ENCODE peak calls at places on chromosomes 2 and 18, in four cellular contexts. J is T-helper 2 cell, U is activated T-helper 1 cell treated with Interleukin-2 at 50 U/mL for 16 hours, V is endothelial cell. O is an unnamed sample.

GRCh38 chr18:34909637-34910364 is 131.4 kb upstream of the MAPRE2 start:
- DNase-seq in J (no peak), U (no peak), V (no peak), O (no peak)

GRCh38 chr2:160499865-160500264 is 6.3 kb upstream of the RBMS1 start:
- DNase-seq in J (no peak), U (no peak), V (no peak), O (no peak)

GRCh38 chr18:49767111-49768050 is 46.0 kb downstream of the ACAA2 start:
- DNase-seq in J (no peak), U (no peak), V (no peak), O (no peak)

GRCh38 chr2:188244383-188244782 is 47.3 kb upstream of the GULP1 start:
- DNase-seq in J (no peak), U (no peak), V (no peak), O (no peak)

GRCh38 chr2:67923696-67924095 is 139.1 kb downstream of the C1D start:
- DNase-seq in J (no peak), U (no peak), V (no peak), O (no peak)

GRCh38 chr2:105194022-105194681 is 47.4 kb upstream of the GPR45 start:
- DNase-seq in J (no peak), U (no peak), V (no peak), O (no peak)

GRCh38 chr18:34322365-34323289 is 97.9 kb upstream of the NOL4 start:
- DNase-seq in J (no peak), U (no peak), V (peak), O (no peak)

GRCh38 chr2:1698188-1698945 is 45.9 kb downstream of the PXDN start:
- DNase-seq in J (no peak), U (no peak), V (no peak), O (no peak)

GRCh38 chr2:128354731-128355470 is 36.2 kb upstream of the HS6ST1 start:
- DNase-seq in J (no peak), U (no peak), V (no peak), O (no peak)

GRCh38 chr18:57026316-57026715 is 120.6 kb upstream of the BOD1L2 start:
- DNase-seq in J (no peak), U (no peak), V (no peak), O (no peak)

GRCh38 chr2:206257861-206258260 is 16.6 kb upstream of the ZDBF2 start:
- DNase-seq in J (no peak), U (no peak), V (no peak), O (no peak)